ENCODE peak calls at places on chromosomes 5 and 9, in seven cellular contexts. R is ovary, D is heart right ventricle, Y is NB4, V is fibroblast of lung, T is A549, P is sigmoid colon. E is an unnamed sample.
A peak's percentile ranks its signal among the peaks of the same experiment; 100 is the strongest.

GRCh38 chr9:111198936-111199335 is 131.1 kb downstream of the OR2K2 start:
- DNase-seq in P (no peak), R (no peak), Y (no peak), D (no peak), T (no peak), V (peak; percentile 26), E (peak; percentile 62)

GRCh38 chr9:38707885-38708640 is 11.9 kb downstream of the FAM240B start:
- DNase-seq in D (no peak), R (no peak), Y (peak; percentile 34), T (no peak), V (no peak), P (no peak), E (no peak)

GRCh38 chr9:18564018-18564880 is 90.3 kb downstream of the ADAMTSL1 start:
- DNase-seq in T (no peak), R (no peak), V (no peak), Y (no peak), D (no peak), P (no peak), E (no peak)

GRCh38 chr9:99336531-99336930 is 114.4 kb downstream of the SEC61B start:
- DNase-seq in V (no peak), R (no peak), Y (no peak), P (no peak), T (no peak), D (no peak), E (no peak)

GRCh38 chr9:7567687-7568086 is 231.9 kb downstream of the DMAC1 start:
- DNase-seq in V (no peak), R (no peak), P (no peak), Y (no peak), T (no peak), D (no peak), E (no peak)

GRCh38 chr5:147234825-147235635 is at the start of gene STK32A:
- DNase-seq in Y (no peak), P (peak; percentile 84), T (no peak), D (no peak), R (peak; percentile 77), V (peak; percentile 10), E (peak; percentile 19)

GRCh38 chr9:124054671-124055212 is 43.2 kb downstream of the LHX2 start:
- DNase-seq in R (no peak), T (no peak), D (no peak), Y (peak; percentile 85), V (peak; percentile 85), P (no peak), E (peak; percentile 45)

GRCh38 chr5:37771203-37771611 is 68.6 kb downstream of the GDNF start:
- DNase-seq in R (no peak), T (no peak), P (peak; percentile 75), Y (no peak), V (peak; percentile 40), D (no peak), E (no peak)

GRCh38 chr5:32713396-32714381 is 2.6 kb downstream of the NPR3 start:
- DNase-seq in P (peak; percentile 69), D (no peak), T (no peak), R (no peak), Y (no peak), V (peak; percentile 53), E (peak; percentile 68)

GRCh38 chr9:26169684-26170083 is 491.4 kb upstream of the TUSC1 start:
- DNase-seq in D (no peak), P (no peak), R (no peak), T (peak; percentile 2), Y (no peak), V (no peak), E (no peak)

GRCh38 chr5:59042201-59042600 is 459.3 kb downstream of the RAB3C start:
- DNase-seq in D (no peak), T (no peak), R (no peak), V (peak; percentile 65), P (no peak), Y (peak; percentile 57), E (peak; percentile 64)

GRCh38 chr5:10583663-10584572 is 20.0 kb downstream of the ANKRD33B start:
- DNase-seq in T (no peak), V (no peak), P (no peak), D (no peak), R (no peak), Y (no peak), E (no peak)

GRCh38 chr5:98827161-98827560 is 53.7 kb downstream of the RGMB start:
- DNase-seq in V (peak; percentile 71), T (peak; percentile 23), R (no peak), P (no peak), D (no peak), Y (peak; percentile 29), E (peak; percentile 37)

GRCh38 chr5:80141147-80141671 is 106.1 kb downstream of the THBS4 start:
- DNase-seq in T (no peak), R (peak; percentile 84), V (peak; percentile 67), P (peak; percentile 98), D (peak; percentile 89), Y (peak; percentile 91), E (peak; percentile 96)

GRCh38 chr5:34913072-34913471 is 2.2 kb downstream of the RAD1 start:
- DNase-seq in R (no peak), T (no peak), D (no peak), Y (no peak), P (no peak), V (peak; percentile 78), E (peak; percentile 6)

GRCh38 chr5:173890195-173890951 is 2.2 kb downstream of the CPEB4 start:
- DNase-seq in R (peak; percentile 53), Y (no peak), D (peak; percentile 42), T (no peak), P (peak; percentile 68), V (peak; percentile 45), E (peak; percentile 47)

DNA sequence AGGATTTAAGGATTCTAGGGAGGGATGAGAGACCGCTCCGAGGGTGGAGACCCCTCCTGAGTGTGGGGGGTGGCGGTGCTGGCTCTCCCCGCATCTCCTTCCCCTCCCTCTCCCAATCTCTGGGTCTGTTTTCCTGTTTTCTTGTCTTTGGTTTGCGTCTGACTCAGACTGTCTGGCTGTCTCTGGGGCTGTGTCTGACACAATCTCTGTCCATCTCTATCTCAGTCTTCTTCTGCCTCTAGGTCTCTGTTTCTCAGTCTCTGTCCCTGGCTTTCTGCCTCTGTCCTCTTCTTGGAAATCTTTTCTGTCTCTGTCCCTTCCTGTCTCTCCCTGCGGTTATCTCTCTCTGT is 196 bp upstream of the GRM6 start:
- DNase-seq in D (no peak), P (no peak), T (no peak), R (no peak), V (no peak), Y (no peak), E (peak; percentile 20)
- H3K4me3 ChIP-seq in D (no peak overlapping the region), P (no peak overlapping the region), T (no peak overlapping the region), R (no peak overlapping the region), V (no peak overlapping the region), Y (no peak overlapping the region), E (no peak overlapping the region)

DNA sequence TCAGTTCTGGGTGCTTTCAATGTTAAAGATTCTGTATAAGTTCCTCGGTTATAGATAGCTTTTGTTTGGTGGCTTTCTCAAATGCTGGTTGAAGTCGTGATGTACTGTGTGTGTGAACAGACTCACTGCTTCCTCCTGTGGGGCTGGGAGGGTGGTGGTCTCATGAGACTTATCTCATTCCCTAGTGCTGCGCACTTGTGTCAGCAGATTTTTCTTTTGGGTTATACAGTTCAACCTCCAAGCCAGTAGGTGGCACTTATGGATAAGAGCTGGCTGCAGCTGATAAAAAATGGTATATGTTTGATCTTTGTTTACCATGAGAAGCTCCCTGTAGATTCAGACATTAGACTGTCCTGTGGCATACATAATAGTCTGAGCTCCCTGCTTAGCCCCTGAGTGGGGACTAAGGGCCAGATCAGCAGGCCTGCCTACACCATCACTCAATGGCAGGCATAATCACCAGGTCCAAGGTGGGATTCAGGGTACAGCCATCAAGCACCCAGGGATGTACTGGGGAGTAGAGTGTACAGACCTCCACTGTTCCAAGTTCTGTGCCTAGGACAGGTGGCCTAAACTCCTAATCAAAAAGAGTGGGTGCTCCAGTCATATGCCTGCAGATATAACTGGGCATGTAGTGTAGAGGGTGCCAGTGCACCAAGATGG is 174.2 kb downstream of the OXCT1 start:
- DNase-seq in Y (peak; percentile 19), R (no peak), T (no peak), V (no peak), D (no peak), P (no peak), E (peak; percentile 2)
- TF ChIP-seq CTCF in Y (peak; percentile 12), R (no peak), T (no peak), V (peak; percentile 19), D (no peak), P (peak; percentile 18), E (peak; percentile 30)

GRCh38 chr5:17278931-17279330 is 61.5 kb downstream of the BASP1 start:
- DNase-seq in V (no peak), R (no peak), D (no peak), P (no peak), Y (no peak), T (no peak), E (no peak)

GRCh38 chr5:17277907-17278306 is 60.5 kb downstream of the BASP1 start:
- DNase-seq in Y (no peak), P (no peak), T (no peak), D (no peak), V (no peak), R (no peak), E (no peak)

GRCh38 chr5:17276445-17276844 is 59.0 kb downstream of the BASP1 start:
- DNase-seq in T (no peak), P (no peak), V (no peak), R (no peak), Y (no peak), D (no peak), E (no peak)

GRCh38 chr5:17272111-17272510 is 54.7 kb downstream of the BASP1 start:
- DNase-seq in R (no peak), T (no peak), P (no peak), V (no peak), D (no peak), Y (no peak), E (no peak)

GRCh38 chr5:17275279-17276158 is 58.1 kb downstream of the BASP1 start:
- DNase-seq in Y (no peak), P (no peak), R (no peak), D (no peak), V (no peak), T (no peak), E (no peak)
- H3K4me3 ChIP-seq in Y (no peak overlapping the region), P (no peak overlapping the region), R (no peak overlapping the region), D (no peak overlapping the region), V (no peak overlapping the region), T (no peak overlapping the region), E (no peak overlapping the region)

GRCh38 chr9:134005381-134005780 is 13.3 kb upstream of the VAV2 start:
- DNase-seq in R (no peak), P (no peak), Y (no peak), D (no peak), T (no peak), V (no peak), E (no peak)

GRCh38 chr9:134004881-134005280 is 12.8 kb upstream of the VAV2 start:
- DNase-seq in Y (no peak), T (no peak), D (no peak), P (no peak), V (no peak), R (no peak), E (no peak)

GRCh38 chr9:134010310-134010709 is 15.0 kb upstream of the BRD3OS start:
- DNase-seq in R (no peak), T (no peak), V (no peak), Y (no peak), D (no peak), P (no peak), E (no peak)

GRCh38 chr9:134007150-134007549 is 15.0 kb upstream of the VAV2 start:
- DNase-seq in T (no peak), D (no peak), R (no peak), V (no peak), Y (no peak), P (no peak), E (no peak)

DNA sequence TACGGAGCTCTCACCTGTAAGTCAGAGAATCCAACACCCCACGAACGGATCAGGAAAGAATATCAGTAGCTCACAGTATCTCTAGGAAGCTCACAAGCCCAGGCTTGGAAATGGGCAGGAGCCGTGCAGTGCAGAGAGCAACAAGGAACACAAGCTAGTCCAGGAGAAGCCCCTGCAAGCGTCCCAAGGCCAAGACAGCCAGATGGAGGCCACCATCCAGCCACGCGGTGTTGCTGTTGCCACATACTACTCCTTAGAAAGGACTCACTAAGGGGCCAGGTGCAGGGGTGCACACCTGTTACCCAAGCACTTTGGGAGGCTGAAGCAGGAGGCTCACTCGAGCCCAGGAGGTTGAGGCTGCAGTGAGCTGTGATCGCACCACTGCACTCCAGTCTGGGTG is 15.4 kb upstream of the VAV2 start:
- DNase-seq in Y (no peak), V (no peak), P (no peak), T (no peak), R (no peak), D (no peak), E (no peak)
- TF ChIP-seq CTCF in Y (no peak), V (no peak), P (no peak), T (no peak), R (no peak), D (no peak), E (no peak)

E was measured in foreskin fibroblast.